ENCODE peak calls at places on chromosomes 4 and X, in five cellular contexts. V is Caki2, A is cerebellar cortex, T is lung microvascular endothelial cell, G is neural crest cell. Z is an unnamed sample.

GRCh38 chr4:47668810-47669408 is 169.0 kb downstream of the CORIN start:
- DNase-seq in G (peak), A (peak), V (peak), T (peak), Z (peak)

GRCh38 chrX:154748712-154749339 is 2.1 kb downstream of the GAB3 start:
- DNase-seq in G (peak), A (peak), V (peak), T (peak), Z (peak)

GRCh38 chr4:11496313-11496956 is 67.7 kb upstream of the HS3ST1 start:
- DNase-seq in A (no peak), T (no peak), G (no peak), V (no peak), Z (no peak)

GRCh38 chr4:167034983-167035382 is 199.3 kb downstream of the SPOCK3 start:
- DNase-seq in G (no peak), V (no peak), A (no peak), T (no peak), Z (no peak)

GRCh38 chr4:90951037-90951436 is 823.8 kb downstream of the CCSER1 start:
- DNase-seq in V (peak), G (no peak), T (no peak), A (no peak), Z (no peak)

GRCh38 chr4:22348410-22348809 is 167.5 kb downstream of the ADGRA3 start:
- DNase-seq in G (no peak), A (no peak), V (no peak), T (no peak), Z (no peak)

GRCh38 chrX:55135171-55135570 is 46.4 kb downstream of the PAGE2 start:
- DNase-seq in A (peak), T (peak), G (peak), V (peak), Z (peak)

GRCh38 chr4:140884431-140885058 is 128.4 kb upstream of the TBC1D9 start:
- DNase-seq in A (peak), T (peak), V (peak), G (peak), Z (peak)

GRCh38 chrX:323721-324628 is 5.4 kb upstream of the GTPBP6 start:
- DNase-seq in A (peak), G (no peak), V (peak), T (peak), Z (peak)

GRCh38 chr4:147509386-147509785 is 28.5 kb downstream of the EDNRA start:
- DNase-seq in G (no peak), T (no peak), V (no peak), A (no peak), Z (no peak)

GRCh38 chr4:138522366-138522765 is 280.2 kb upstream of the SLC7A11 start:
- DNase-seq in T (peak), V (peak), A (peak), G (no peak), Z (peak)

GRCh38 chr4:111064342-111064993 is 441.6 kb upstream of the PITX2 start:
- DNase-seq in G (no peak), V (peak), T (no peak), A (no peak), Z (no peak)

GRCh38 chrX:65961714-65962113 is 78.2 kb downstream of the VSIG4 start:
- DNase-seq in T (no peak), A (no peak), G (no peak), V (no peak), Z (no peak)

GRCh38 chr4:3675251-3676115 is 90.7 kb upstream of the ADRA2C start:
- DNase-seq in A (no peak), T (no peak), V (no peak), G (no peak), Z (no peak)

GRCh38 chr4:7201351-7202305 is 9.3 kb downstream of the SORCS2 start:
- DNase-seq in T (no peak), V (no peak), G (no peak), A (no peak), Z (no peak)

GRCh38 chr4:126890994-126891393 is 741.8 kb upstream of the INTU start:
- DNase-seq in V (no peak), A (no peak), G (no peak), T (no peak), Z (no peak)

Z was measured in SW480.